ENCODE peak calls at places on chromosomes 11 and 22, in six cellular contexts. J is prostate gland, W is ascending aorta, D is ovary, Z is aorta, E is HAP-1. X is an unnamed sample. For H3K4me1 and H3K9me3, the result is how much of the 10 kb centered on the place peaks cover.

GRCh38 chr11:66371627-66372415 is at the start of gene SLC29A2:
- DNase-seq in J (peak), E (peak), D (peak), Z (peak), W (no peak), X (peak)

GRCh38 chr11:45354976-45355705 is 69.0 kb upstream of the SYT13 start:
- DNase-seq in E (peak), Z (peak), W (peak), D (peak), J (peak), X (peak)

GRCh38 chr11:127345819-127346459 is 345.4 kb upstream of the KIRREL3 start:
- DNase-seq in Z (no peak), D (no peak), E (peak), J (peak), W (no peak), X (no peak)

GRCh38 chr11:93054881-93055280 is 85.4 kb downstream of the MTNR1B start:
- DNase-seq in E (no peak), Z (no peak), W (no peak), D (no peak), J (no peak), X (no peak)

GRCh38 chr11:2299773-2300172 is 1.9 kb downstream of the C11orf21 start:
- DNase-seq in D (no peak), W (no peak), Z (no peak), E (no peak), J (no peak), X (no peak)

GRCh38 chr11:82049199-82049598 is 684.5 kb downstream of the FAM181B start:
- DNase-seq in W (no peak), J (no peak), D (no peak), Z (no peak), E (no peak), X (no peak)

GRCh38 chr11:94968334-94968958 is 4.9 kb downstream of the CWC15 start:
- DNase-seq in W (no peak), Z (no peak), E (no peak), J (no peak), D (no peak), X (no peak)

GRCh38 chr11:104700609-104701008 is 197.7 kb downstream of the CASP12 start:
- DNase-seq in J (no peak), E (no peak), Z (no peak), D (no peak), W (no peak), X (no peak)

GRCh38 chr22:22773979-22774738 is 113.5 kb upstream of the IGLL5 start:
- DNase-seq in Z (no peak), E (no peak), D (no peak), W (no peak), J (no peak), X (no peak)

GRCh38 chr11:32451808-32452207 is 16.5 kb upstream of the WT1 start:
- DNase-seq in W (no peak), E (no peak), Z (no peak), J (no peak), D (no peak), X (peak)

GRCh38 chr11:88188251-88189030 is 13.2 kb upstream of the RAB38 start:
- DNase-seq in D (no peak), Z (no peak), J (no peak), W (no peak), E (no peak), X (no peak)

GRCh38 chr11:101436511-101437142 is 147.2 kb downstream of the TRPC6 start:
- DNase-seq in Z (peak), W (no peak), D (peak), E (peak), J (peak), X (no peak)

GRCh38 chr22:30297276-30298004 is 8.1 kb upstream of the CASTOR1 start:
- DNase-seq in J (no peak), D (no peak), E (no peak), Z (no peak), W (no peak), X (no peak)
- H3K4me1 ChIP-seq in J (under half), D (under half), E (under half), Z (under half), W (under half), X (under half)

DNA sequence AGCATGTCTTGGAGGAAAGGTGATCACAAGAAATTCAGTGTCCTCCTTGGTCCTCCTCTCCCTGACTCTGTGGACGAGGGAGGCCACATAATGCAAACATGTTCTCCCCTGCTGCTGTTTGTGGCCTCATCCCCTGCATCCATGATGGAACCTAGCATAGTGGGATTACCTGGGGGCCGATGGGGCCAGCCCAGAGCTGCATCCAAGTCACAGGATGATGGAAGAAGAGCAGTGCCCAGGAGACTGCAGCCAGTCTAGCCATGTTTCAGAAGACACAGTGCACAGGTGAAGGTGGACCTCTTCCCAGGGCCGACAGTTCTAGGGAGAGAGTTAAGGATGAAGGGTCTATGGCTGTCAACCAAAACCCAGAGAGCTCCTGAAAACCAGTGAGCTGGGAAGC is 213.6 kb upstream of the B3GAT1 start:
- DNase-seq in W (no peak), J (no peak), E (no peak), Z (no peak), D (no peak), X (no peak)
- H3K9me3 ChIP-seq in W (under half), J (under half), E (under half), Z (under half), D (under half), X (under half)

DNA sequence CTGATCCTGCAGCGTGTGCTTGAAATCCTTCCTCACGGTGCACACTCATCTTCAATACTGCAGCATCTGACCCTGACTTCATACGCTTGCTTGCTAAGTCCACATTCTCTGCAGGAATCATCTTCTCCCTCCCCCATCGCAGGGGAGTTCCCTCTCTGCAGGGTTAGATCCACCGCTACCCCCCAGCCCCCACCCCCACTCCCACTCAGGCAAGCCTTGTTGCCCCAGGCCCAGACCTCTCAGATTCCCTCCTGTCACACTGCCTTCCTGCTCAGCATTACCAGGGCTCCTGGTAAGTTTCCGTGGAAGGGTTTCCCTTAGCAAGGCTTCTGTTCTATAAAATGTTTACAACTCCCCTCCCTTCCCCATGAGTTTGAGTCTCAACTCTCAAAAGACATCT is 92.4 kb downstream of the ATXN10 start:
- DNase-seq in J (no peak), E (no peak), W (no peak), D (no peak), Z (no peak), X (no peak)
- H3K4me1 ChIP-seq in J (under half), E (under half), W (under half), D (under half), Z (under half), X (under half)

GRCh38 chr11:54946429-54946828 is 239.8 kb downstream of the OR4A5 start:
- DNase-seq in J (no peak), Z (no peak), D (no peak), W (no peak), E (no peak), X (no peak)

GRCh38 chr11:54944211-54944610 is 237.6 kb downstream of the OR4A5 start:
- DNase-seq in E (no peak), J (no peak), D (no peak), W (no peak), Z (no peak), X (no peak)
- H3K9me3 ChIP-seq in E (under half), J (under half), D (under half), W (under half), Z (under half), X (half or more)

GRCh38 chr11:86931965-86932332 is 23.2 kb downstream of the FZD4 start:
- DNase-seq in D (no peak), Z (no peak), W (no peak), E (peak), J (no peak), X (peak)

GRCh38 chr11:86938203-86938899 is 16.8 kb downstream of the FZD4 start:
- DNase-seq in W (no peak), Z (no peak), J (no peak), D (no peak), E (no peak), X (no peak)

GRCh38 chr11:86932942-86933875 is 22.0 kb downstream of the FZD4 start:
- DNase-seq in W (no peak), E (no peak), J (no peak), D (no peak), Z (no peak), X (no peak)

GRCh38 chr11:86934263-86934932 is 20.8 kb downstream of the FZD4 start:
- DNase-seq in J (no peak), E (no peak), W (no peak), Z (no peak), D (no peak), X (no peak)

GRCh38 chr11:86934933-86935579 is 20.1 kb downstream of the FZD4 start:
- DNase-seq in Z (no peak), W (no peak), J (peak), D (no peak), E (peak), X (no peak)
- H3K4me1 ChIP-seq in Z (under half), W (under half), J (under half), D (under half), E (under half), X (under half)

GRCh38 chr11:76049506-76049905 is 156.8 kb downstream of the WNT11 start:
- DNase-seq in E (no peak), D (no peak), Z (no peak), W (no peak), J (no peak), X (no peak)
- H3K9me3 ChIP-seq in E (under half), D (under half), Z (under half), W (under half), J (under half), X (under half)

GRCh38 chr11:69000391-69000790 is 12.7 kb downstream of the MRGPRF start:
- DNase-seq in J (no peak), Z (no peak), E (no peak), W (no peak), D (no peak), X (no peak)
- H3K4me1 ChIP-seq in J (under half), Z (under half), E (under half), W (under half), D (under half), X (under half)

GRCh38 chr22:47883757-47884156 is 1121.3 kb downstream of the TBC1D22A start:
- DNase-seq in J (no peak), Z (no peak), E (no peak), W (no peak), D (no peak), X (no peak)

GRCh38 chr22:47891609-47892008 is 1129.2 kb downstream of the TBC1D22A start:
- DNase-seq in D (no peak), J (no peak), Z (no peak), E (no peak), W (no peak), X (no peak)

GRCh38 chr22:47884775-47885174 is 1122.3 kb downstream of the TBC1D22A start:
- DNase-seq in J (no peak), E (no peak), D (no peak), Z (no peak), W (no peak), X (no peak)

GRCh38 chr22:47884200-47884599 is 1121.8 kb downstream of the TBC1D22A start:
- DNase-seq in D (no peak), J (no peak), Z (no peak), W (no peak), E (no peak), X (no peak)

DNA sequence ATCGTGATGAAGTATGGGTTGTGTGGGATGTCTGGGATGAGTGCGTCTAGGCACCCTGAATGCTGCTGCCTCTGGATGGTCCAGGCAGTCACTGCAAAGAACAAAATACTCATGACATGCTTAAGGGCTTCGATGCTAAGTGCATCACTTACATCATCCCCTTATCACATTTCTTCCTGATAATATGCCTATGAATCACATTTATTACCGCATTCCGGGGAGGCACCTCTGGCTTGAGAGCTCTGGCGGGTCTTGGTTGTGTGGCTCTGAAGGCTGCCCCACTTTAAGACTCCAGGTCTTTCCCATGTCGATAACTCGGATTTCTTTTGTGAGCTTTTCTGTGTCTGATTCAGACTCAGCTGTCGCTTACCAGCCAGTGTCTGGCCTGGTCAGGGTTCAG is 1126.4 kb downstream of the TBC1D22A start:
- DNase-seq in W (no peak), Z (no peak), J (no peak), E (no peak), D (no peak), X (no peak)
- H3K9me3 ChIP-seq in W (under half), Z (under half), J (under half), E (under half), D (under half), X (under half)

DNA sequence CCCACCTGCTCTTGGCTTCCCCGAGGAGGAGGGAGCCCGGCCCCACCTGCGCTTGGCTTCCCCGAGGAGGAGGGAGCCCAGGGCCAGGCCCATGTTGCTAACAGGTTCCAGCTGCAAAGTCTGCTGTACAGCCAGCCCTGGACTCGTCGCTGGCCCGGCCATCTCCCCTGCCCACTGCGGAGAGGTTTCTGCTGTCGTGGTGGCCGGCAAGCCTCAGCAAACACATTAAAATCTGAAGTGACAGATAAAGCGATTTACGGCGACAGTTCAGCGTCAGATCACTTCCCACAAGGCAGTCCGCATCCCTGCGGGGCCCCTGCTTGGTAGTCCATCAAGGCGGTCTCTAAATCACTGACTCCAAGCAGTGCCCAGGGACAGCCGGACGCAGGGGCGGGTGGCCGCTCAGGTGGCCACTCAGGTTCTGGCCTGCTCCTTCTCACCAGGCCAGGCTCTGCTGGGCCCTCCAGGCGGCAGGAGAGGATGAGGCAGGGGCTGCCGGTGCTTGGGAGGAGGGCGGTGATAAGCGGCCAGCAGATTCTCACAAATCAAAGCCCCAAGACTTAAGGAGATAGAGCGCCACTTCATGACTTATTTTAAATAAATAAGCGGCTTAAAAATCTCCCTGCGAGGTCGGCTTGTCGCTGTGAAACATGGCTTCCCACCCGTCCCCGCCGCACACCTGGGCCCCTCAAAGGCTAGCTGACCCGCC is 21.2 kb downstream of the MACROD1 start:
- DNase-seq in E (no peak), D (no peak), Z (no peak), W (no peak), J (no peak), X (no peak)
- H3K4me1 ChIP-seq in E (under half), D (under half), Z (under half), W (under half), J (under half), X (under half)

DNA sequence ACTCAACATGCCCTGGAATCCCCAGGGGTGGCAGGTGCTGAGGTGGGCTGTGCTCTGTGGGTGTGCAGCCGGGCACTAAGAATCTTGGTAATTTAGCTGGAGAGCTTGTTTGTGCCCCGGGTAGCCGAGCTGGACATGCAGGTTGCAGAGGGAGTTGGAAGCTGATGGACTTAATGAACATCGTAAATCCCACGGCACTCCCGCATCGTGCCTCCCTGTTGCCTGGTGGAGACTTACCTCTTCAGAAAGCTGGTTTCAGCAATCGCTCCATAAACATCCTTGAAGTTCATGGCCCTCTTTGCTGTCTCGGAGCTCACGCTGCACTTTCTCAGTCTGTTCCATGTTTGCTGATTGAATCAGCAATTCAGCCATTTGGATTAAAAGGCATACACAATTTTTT is 29.9 kb downstream of the RPS6KA4 start:
- DNase-seq in J (peak), Z (no peak), W (no peak), D (no peak), E (no peak), X (no peak)
- H3K9me3 ChIP-seq in J (under half), Z (under half), W (under half), D (under half), E (under half), X (under half)